ENCODE peak calls at places on chromosomes 4 and X, in five cellular contexts. One of them, this sample, is unnamed. For H3K9me3 and H3K36me3, the result is how much of the 10 kb centered on the place peaks cover.

GRCh38 chr4:127209580-127210095 is 423.1 kb upstream of the INTU start:
- DNase-seq in spleen: no peak
- DNase-seq in right atrium auricular region: no peak
- DNase-seq in CD8-positive, alpha-beta memory T cell: no peak
- DNase-seq in psoas muscle: no peak
- DNase-seq in this sample: no peak

GRCh38 chr4:40055379-40055872 is 1.2 kb upstream of the N4BP2 start:
- DNase-seq in right atrium auricular region: no peak
- DNase-seq in psoas muscle: no peak
- DNase-seq in CD8-positive, alpha-beta memory T cell: no peak
- DNase-seq in spleen: no peak
- DNase-seq in this sample: no peak

GRCh38 chrX:151458824-151459223 is 61.8 kb downstream of the VMA21 start:
- DNase-seq in spleen: no peak
- DNase-seq in right atrium auricular region: no peak
- DNase-seq in CD8-positive, alpha-beta memory T cell: no peak
- DNase-seq in psoas muscle: no peak
- DNase-seq in this sample: no peak

GRCh38 chr4:123672987-123673386 is 276.4 kb downstream of the SPRY1 start:
- DNase-seq in psoas muscle: no peak
- DNase-seq in spleen: no peak
- DNase-seq in CD8-positive, alpha-beta memory T cell: no peak
- DNase-seq in right atrium auricular region: no peak
- DNase-seq in this sample: no peak

GRCh38 chr4:138190452-138190858 is 51.7 kb downstream of the SLC7A11 start:
- DNase-seq in CD8-positive, alpha-beta memory T cell: no peak
- DNase-seq in right atrium auricular region: no peak
- DNase-seq in spleen: no peak
- DNase-seq in psoas muscle: no peak
- DNase-seq in this sample: no peak

GRCh38 chrX:98067611-98068010 is 1183.9 kb downstream of the RPA4 start:
- DNase-seq in spleen: no peak
- DNase-seq in psoas muscle: no peak
- DNase-seq in CD8-positive, alpha-beta memory T cell: no peak
- DNase-seq in right atrium auricular region: no peak
- DNase-seq in this sample: no peak

GRCh38 chrX:14673236-14673635 is 143.9 kb downstream of the GLRA2 start:
- DNase-seq in spleen: no peak
- DNase-seq in right atrium auricular region: no peak
- DNase-seq in CD8-positive, alpha-beta memory T cell: no peak
- DNase-seq in psoas muscle: no peak
- DNase-seq in this sample: no peak

GRCh38 chr4:5526070-5526831 is 182.1 kb downstream of the EVC2 start:
- DNase-seq in spleen: no peak
- DNase-seq in psoas muscle: no peak
- DNase-seq in CD8-positive, alpha-beta memory T cell: no peak
- DNase-seq in right atrium auricular region: no peak
- DNase-seq in this sample: no peak

GRCh38 chrX:32455704-32456103 is 755.6 kb downstream of the DMD start:
- DNase-seq in CD8-positive, alpha-beta memory T cell: no peak
- DNase-seq in spleen: no peak
- DNase-seq in right atrium auricular region: no peak
- DNase-seq in psoas muscle: no peak
- DNase-seq in this sample: no peak

GRCh38 chr4:128350449-128351045 is 62.9 kb upstream of the PGRMC2 start:
- DNase-seq in spleen: no peak
- DNase-seq in psoas muscle: no peak
- DNase-seq in right atrium auricular region: no peak
- DNase-seq in CD8-positive, alpha-beta memory T cell: no peak
- DNase-seq in this sample: no peak

GRCh38 chrX:117059848-117060247 is 597.1 kb upstream of the CT83 start:
- DNase-seq in psoas muscle: no peak
- DNase-seq in spleen: no peak
- DNase-seq in right atrium auricular region: no peak
- DNase-seq in CD8-positive, alpha-beta memory T cell: no peak
- DNase-seq in this sample: no peak

GRCh38 chr4:7625073-7625472 is 190.3 kb upstream of the PSAPL1 start:
- DNase-seq in right atrium auricular region: no peak
- DNase-seq in CD8-positive, alpha-beta memory T cell: no peak
- DNase-seq in spleen: no peak
- DNase-seq in psoas muscle: no peak
- DNase-seq in this sample: no peak

GRCh38 chr4:128782076-128782715 is 27.3 kb upstream of the JADE1 start:
- DNase-seq in CD8-positive, alpha-beta memory T cell: peak
- DNase-seq in right atrium auricular region: no peak
- DNase-seq in psoas muscle: peak
- DNase-seq in spleen: peak
- DNase-seq in this sample: no peak

GRCh38 chr4:184787766-184788503 is 37.8 kb downstream of the ACSL1 start:
- DNase-seq in CD8-positive, alpha-beta memory T cell: no peak
- DNase-seq in psoas muscle: no peak
- DNase-seq in right atrium auricular region: no peak
- DNase-seq in spleen: no peak
- DNase-seq in this sample: no peak

GRCh38 chrX:103616676-103617186 is 9.0 kb downstream of the TCEAL3 start:
- DNase-seq in CD8-positive, alpha-beta memory T cell: no peak
- DNase-seq in psoas muscle: no peak
- DNase-seq in spleen: no peak
- DNase-seq in right atrium auricular region: no peak
- DNase-seq in this sample: no peak

GRCh38 chr4:162497564-162498167 is 333.9 kb upstream of the FSTL5 start:
- DNase-seq in CD8-positive, alpha-beta memory T cell: no peak
- DNase-seq in spleen: no peak
- DNase-seq in psoas muscle: no peak
- DNase-seq in right atrium auricular region: no peak
- DNase-seq in this sample: no peak

GRCh38 chrX:40068048-40068447 is 29.7 kb downstream of the BCOR start:
- DNase-seq in psoas muscle: no peak
- DNase-seq in spleen: no peak
- DNase-seq in CD8-positive, alpha-beta memory T cell: peak
- DNase-seq in right atrium auricular region: no peak
- DNase-seq in this sample: no peak

GRCh38 chr4:128322986-128323385 is 35.4 kb upstream of the PGRMC2 start:
- DNase-seq in right atrium auricular region: no peak
- DNase-seq in spleen: no peak
- DNase-seq in CD8-positive, alpha-beta memory T cell: no peak
- DNase-seq in psoas muscle: no peak
- DNase-seq in this sample: no peak

GRCh38 chrX:65588795-65589194 is 54.2 kb upstream of the LAS1L start:
- DNase-seq in CD8-positive, alpha-beta memory T cell: no peak
- DNase-seq in right atrium auricular region: no peak
- DNase-seq in spleen: no peak
- DNase-seq in psoas muscle: no peak
- DNase-seq in this sample: no peak

GRCh38 chr4:46277165-46277951 is 112.6 kb downstream of the GABRA2 start:
- DNase-seq in psoas muscle: no peak
- DNase-seq in spleen: no peak
- DNase-seq in CD8-positive, alpha-beta memory T cell: no peak
- DNase-seq in right atrium auricular region: no peak
- DNase-seq in this sample: no peak

GRCh38 chrX:76126851-76127250 is 46.0 kb upstream of the PBDC1 start:
- DNase-seq in CD8-positive, alpha-beta memory T cell: no peak
- DNase-seq in spleen: no peak
- DNase-seq in psoas muscle: no peak
- DNase-seq in right atrium auricular region: no peak
- DNase-seq in this sample: no peak

DNA sequence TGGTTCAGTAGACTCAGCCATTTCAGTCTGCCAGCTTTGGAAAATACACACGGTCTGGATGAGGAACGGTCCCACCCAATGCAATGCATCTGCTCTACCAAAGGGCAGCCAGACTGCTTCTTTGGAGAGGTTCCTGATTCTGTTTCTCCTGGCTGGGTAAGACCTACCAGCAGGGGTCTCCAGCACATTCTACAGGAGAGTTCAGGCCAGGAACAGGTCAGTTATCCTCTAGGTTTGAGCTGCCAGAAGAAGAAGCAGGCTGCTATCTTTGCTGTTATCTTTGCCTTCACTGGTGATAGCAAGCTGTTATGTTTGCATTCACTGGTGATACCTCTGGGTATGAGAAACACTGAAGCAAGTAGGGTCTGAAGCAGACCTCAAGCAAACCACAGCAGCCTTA is 45.5 kb upstream of the PBDC1 start:
- DNase-seq in CD8-positive, alpha-beta memory T cell: no peak
- DNase-seq in psoas muscle: no peak
- DNase-seq in right atrium auricular region: no peak
- DNase-seq in spleen: no peak
- DNase-seq in this sample: no peak
- H3K9me3 ChIP-seq in CD8-positive, alpha-beta memory T cell: under half
- H3K9me3 ChIP-seq in psoas muscle: under half
- H3K9me3 ChIP-seq in right atrium auricular region: under half
- H3K9me3 ChIP-seq in spleen: under half
- H3K9me3 ChIP-seq in this sample: under half

DNA sequence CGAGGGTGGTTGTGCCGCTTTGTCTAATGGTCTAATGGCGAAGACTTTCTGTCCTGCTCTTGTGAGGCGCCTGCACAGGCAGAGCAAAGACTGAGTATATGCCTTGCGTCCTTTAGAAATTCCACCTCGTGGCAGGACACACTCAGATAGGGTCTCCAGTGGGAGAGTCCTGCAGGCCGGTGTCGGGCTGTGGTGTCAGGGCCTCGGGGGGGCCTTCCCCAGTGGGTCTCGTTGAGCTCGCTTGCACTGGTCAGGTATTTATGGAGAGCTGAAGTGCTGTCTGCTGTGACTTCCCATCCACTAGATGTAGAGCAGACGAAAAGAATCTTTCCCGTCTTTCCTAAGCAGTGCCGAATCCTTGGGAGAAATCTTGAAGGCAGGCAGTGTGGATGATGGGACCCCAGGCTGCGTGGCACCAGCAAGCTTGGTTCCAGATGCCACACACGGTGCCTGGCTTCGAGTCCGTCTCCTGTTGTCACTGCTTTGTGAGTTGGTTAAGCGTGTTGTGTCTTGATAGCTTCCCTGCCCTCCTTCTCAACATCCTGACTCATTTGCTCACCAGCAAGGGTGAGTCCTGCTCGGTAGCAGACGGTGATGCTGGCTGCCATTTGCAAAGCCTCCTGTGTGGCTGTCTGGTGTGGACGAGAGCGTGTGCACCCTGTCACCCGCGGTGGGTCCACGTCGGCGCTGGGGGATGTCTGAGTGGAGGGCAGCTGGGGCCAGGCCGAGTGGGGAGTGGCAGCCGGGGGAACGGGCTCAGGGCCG is 20.5 kb downstream of the MAEA start:
- DNase-seq in CD8-positive, alpha-beta memory T cell: peak
- DNase-seq in spleen: peak
- DNase-seq in psoas muscle: no peak
- DNase-seq in right atrium auricular region: no peak
- DNase-seq in this sample: no peak
- H3K4me3 ChIP-seq in CD8-positive, alpha-beta memory T cell: peak
- H3K4me3 ChIP-seq in spleen: peak
- H3K4me3 ChIP-seq in psoas muscle: peak
- H3K4me3 ChIP-seq in right atrium auricular region: peak
- H3K4me3 ChIP-seq in this sample: no peak

GRCh38 chrX:6159468-6159867 is 69.2 kb downstream of the NLGN4X start:
- DNase-seq in right atrium auricular region: no peak
- DNase-seq in spleen: no peak
- DNase-seq in psoas muscle: no peak
- DNase-seq in CD8-positive, alpha-beta memory T cell: no peak
- DNase-seq in this sample: no peak
- H3K36me3 ChIP-seq in right atrium auricular region: under half
- H3K36me3 ChIP-seq in spleen: under half
- H3K36me3 ChIP-seq in psoas muscle: under half
- H3K36me3 ChIP-seq in CD8-positive, alpha-beta memory T cell: under half
- H3K36me3 ChIP-seq in this sample: under half

GRCh38 chr4:38800956-38801450 is 3.6 kb downstream of the TLR1 start:
- DNase-seq in spleen: no peak
- DNase-seq in right atrium auricular region: no peak
- DNase-seq in psoas muscle: no peak
- DNase-seq in CD8-positive, alpha-beta memory T cell: no peak
- DNase-seq in this sample: no peak
- H3K9me3 ChIP-seq in spleen: half or more
- H3K9me3 ChIP-seq in right atrium auricular region: under half
- H3K9me3 ChIP-seq in psoas muscle: under half
- H3K9me3 ChIP-seq in CD8-positive, alpha-beta memory T cell: under half
- H3K9me3 ChIP-seq in this sample: under half

DNA sequence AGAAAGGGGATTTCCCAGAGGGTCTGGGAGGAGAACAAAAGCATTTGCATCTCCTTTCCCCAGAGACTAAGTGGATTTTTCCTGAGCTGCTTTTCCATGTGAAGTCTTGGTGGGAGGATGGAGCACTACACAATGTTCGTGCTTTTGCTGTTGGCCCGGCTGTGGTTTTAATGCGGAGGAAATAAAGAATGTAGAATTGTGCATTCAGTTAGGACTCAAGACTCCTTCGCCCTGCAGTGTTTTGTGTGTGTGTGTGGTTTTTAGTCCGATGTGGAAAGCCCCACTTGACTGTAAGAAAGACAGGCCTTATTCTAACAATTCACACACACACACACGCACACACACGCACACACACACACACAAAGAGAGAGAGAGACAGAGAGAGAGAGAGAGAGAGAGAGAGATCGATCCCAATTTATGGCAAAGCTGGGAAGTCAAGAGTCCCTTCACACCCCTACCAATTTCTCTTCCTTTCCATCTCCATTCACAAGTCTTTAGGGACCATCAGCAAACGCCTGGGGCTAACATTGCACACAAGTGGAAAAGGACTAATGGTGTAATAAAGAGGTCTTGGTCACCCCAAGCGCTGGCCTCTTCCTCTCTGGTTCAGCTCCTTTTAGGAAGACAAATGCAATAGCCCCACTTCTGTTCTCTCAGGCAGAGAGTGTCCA is 44.2 kb downstream of the CLDN34 start:
- DNase-seq in CD8-positive, alpha-beta memory T cell: no peak
- DNase-seq in psoas muscle: no peak
- DNase-seq in spleen: no peak
- DNase-seq in right atrium auricular region: no peak
- DNase-seq in this sample: no peak
- H3K4me3 ChIP-seq in CD8-positive, alpha-beta memory T cell: no peak
- H3K4me3 ChIP-seq in psoas muscle: no peak
- H3K4me3 ChIP-seq in spleen: no peak
- H3K4me3 ChIP-seq in right atrium auricular region: no peak
- H3K4me3 ChIP-seq in this sample: no peak

GRCh38 chr4:168220893-168221292 is 97.7 kb downstream of the DDX60 start:
- DNase-seq in right atrium auricular region: no peak
- DNase-seq in psoas muscle: no peak
- DNase-seq in CD8-positive, alpha-beta memory T cell: no peak
- DNase-seq in spleen: no peak
- DNase-seq in this sample: no peak

GRCh38 chr4:168218663-168219062 is 99.9 kb downstream of the DDX60 start:
- DNase-seq in right atrium auricular region: no peak
- DNase-seq in spleen: no peak
- DNase-seq in psoas muscle: no peak
- DNase-seq in CD8-positive, alpha-beta memory T cell: no peak
- DNase-seq in this sample: no peak

GRCh38 chr4:168221298-168221697 is 97.3 kb downstream of the DDX60 start:
- DNase-seq in psoas muscle: no peak
- DNase-seq in spleen: no peak
- DNase-seq in CD8-positive, alpha-beta memory T cell: no peak
- DNase-seq in right atrium auricular region: no peak
- DNase-seq in this sample: no peak
- H3K36me3 ChIP-seq in psoas muscle: under half
- H3K36me3 ChIP-seq in spleen: half or more
- H3K36me3 ChIP-seq in CD8-positive, alpha-beta memory T cell: under half
- H3K36me3 ChIP-seq in right atrium auricular region: under half
- H3K36me3 ChIP-seq in this sample: under half

This sample was measured in aorta.